ENCODE peak calls at places on chromosome 17, in four cellular contexts. Z is right atrium auricular region, J is RWPE1, N is lung. W is an unnamed sample.

GRCh38 chr17:28492352-28493310 is 13.5 kb upstream of the FOXN1 start:
- DNase-seq in Z (no peak), J (peak; percentile 48), N (no peak), W (no peak)

GRCh38 chr17:81870155-81870977 is 771 bp downstream of the ARHGDIA start:
- DNase-seq in Z (no peak), J (no peak), N (no peak), W (peak; percentile 79)

GRCh38 chr17:43845772-43846171 is 1.2 kb upstream of the CD300LG start:
- DNase-seq in Z (no peak), J (no peak), N (no peak), W (no peak)

GRCh38 chr17:73722163-73722562 is 77.9 kb upstream of the SDK2 start:
- DNase-seq in Z (no peak), J (no peak), N (no peak), W (peak; percentile 54)

GRCh38 chr17:17706140-17707060 is 25.1 kb downstream of the RAI1 start:
- DNase-seq in Z (no peak), J (no peak), N (no peak), W (no peak)

GRCh38 chr17:34598161-34598776 is 18.9 kb downstream of the TMEM132E start:
- DNase-seq in Z (no peak), J (no peak), N (no peak), W (no peak)

GRCh38 chr17:50855708-50856330 is 10.3 kb downstream of the TOB1 start:
- DNase-seq in Z (no peak), J (no peak), N (no peak), W (no peak)

GRCh38 chr17:65287040-65287439 is 149.9 kb downstream of the RGS9 start:
- DNase-seq in Z (no peak), J (no peak), N (no peak), W (no peak)

GRCh38 chr17:16486373-16487250 is 5.4 kb downstream of the LRRC75A start:
- DNase-seq in Z (peak; percentile 77), J (peak; percentile 76), N (peak; percentile 88), W (peak; percentile 94)

GRCh38 chr17:66900126-66901010 is 64.1 kb upstream of the CACNG4 start:
- DNase-seq in Z (no peak), J (peak; percentile 44), N (no peak), W (no peak)